ENCODE peak calls at places on chromosomes 5 and 9, in seven cellular contexts. T is GM12892, Y is HCT116, C is stomach, U is sigmoid colon, P is breast epithelium, A is prostate gland. E is an unnamed sample.

GRCh38 chr9:129669141-129669718 is 3.8 kb downstream of the PRRX2 start:
- DNase-seq in A (no peak), U (no peak), Y (no peak), T (no peak), C (no peak), P (no peak), E (no peak)

GRCh38 chr9:98958271-98958989 is 14.7 kb downstream of the COL15A1 start:
- DNase-seq in T (no peak), Y (no peak), A (no peak), C (no peak), P (no peak), U (no peak), E (no peak)

GRCh38 chr9:34589656-34590375 is at the start of gene CNTFR:
- DNase-seq in U (peak; percentile 82), Y (no peak), P (no peak), A (peak; percentile 48), T (no peak), C (no peak), E (peak; percentile 66)

GRCh38 chr9:16633794-16634193 is 236.7 kb downstream of the BNC2 start:
- DNase-seq in C (no peak), Y (no peak), U (no peak), T (no peak), A (no peak), P (no peak), E (no peak)

GRCh38 chr9:134055981-134056461 is 11.8 kb downstream of the BRD3 start:
- DNase-seq in U (peak; percentile 94), P (peak; percentile 72), A (peak; percentile 72), Y (no peak), C (peak; percentile 89), T (no peak), E (peak; percentile 78)

GRCh38 chr9:134323741-134324358 is 2.4 kb upstream of the RXRA start:
- DNase-seq in U (peak; percentile 90), Y (peak; percentile 51), T (no peak), C (peak; percentile 84), A (no peak), P (peak; percentile 86), E (peak; percentile 76)

GRCh38 chr9:110650261-110650660 is 18.3 kb upstream of the MUSK start:
- DNase-seq in T (no peak), U (peak; percentile 67), Y (no peak), P (no peak), A (no peak), C (no peak), E (no peak)

GRCh38 chr5:75009559-75010230 is 42.7 kb downstream of the GCNT4 start:
- DNase-seq in P (no peak), A (no peak), Y (no peak), C (no peak), T (no peak), U (no peak), E (no peak)

GRCh38 chr9:118422513-118422912 is 718.3 kb downstream of the TLR4 start:
- DNase-seq in U (no peak), C (no peak), T (no peak), P (no peak), Y (no peak), A (no peak), E (no peak)

GRCh38 chr9:6354072-6354686 is 26.0 kb downstream of the TPD52L3 start:
- DNase-seq in U (no peak), T (peak; percentile 32), A (no peak), Y (peak; percentile 49), C (no peak), P (no peak), E (no peak)

GRCh38 chr5:127216906-127217675 is 73.5 kb upstream of the MEGF10 start:
- DNase-seq in C (no peak), T (no peak), Y (no peak), P (no peak), U (no peak), A (no peak), E (no peak)

GRCh38 chr5:167797933-167798332 is 493.5 kb upstream of the WWC1 start:
- DNase-seq in C (no peak), U (no peak), Y (no peak), P (no peak), A (no peak), T (no peak), E (no peak)

GRCh38 chr5:131368866-131369265 is 105.0 kb downstream of the CDC42SE2 start:
- DNase-seq in T (no peak), Y (no peak), U (no peak), A (no peak), P (no peak), C (no peak), E (no peak)

GRCh38 chr9:106655966-106656365 is 207.0 kb upstream of the ZNF462 start:
- DNase-seq in A (no peak), P (no peak), U (no peak), T (no peak), Y (no peak), C (no peak), E (no peak)

GRCh38 chr9:4984171-4984570 is 901 bp upstream of the JAK2 start:
- DNase-seq in T (no peak), A (no peak), Y (peak; percentile 19), U (no peak), C (no peak), P (no peak), E (no peak)

GRCh38 chr9:4986291-4986690 is 1.2 kb downstream of the JAK2 start:
- DNase-seq in A (no peak), Y (no peak), U (no peak), P (no peak), T (no peak), C (no peak), E (no peak)

GRCh38 chr9:4983541-4984165 is 1.4 kb upstream of the JAK2 start:
- DNase-seq in C (no peak), Y (no peak), U (no peak), P (no peak), A (no peak), T (no peak), E (no peak)

GRCh38 chr9:4985376-4986266 is 549 bp downstream of the JAK2 start:
- DNase-seq in A (peak; percentile 48), P (no peak), T (no peak), C (peak; percentile 43), Y (peak; percentile 4), U (peak; percentile 74), E (peak; percentile 83)

DNA sequence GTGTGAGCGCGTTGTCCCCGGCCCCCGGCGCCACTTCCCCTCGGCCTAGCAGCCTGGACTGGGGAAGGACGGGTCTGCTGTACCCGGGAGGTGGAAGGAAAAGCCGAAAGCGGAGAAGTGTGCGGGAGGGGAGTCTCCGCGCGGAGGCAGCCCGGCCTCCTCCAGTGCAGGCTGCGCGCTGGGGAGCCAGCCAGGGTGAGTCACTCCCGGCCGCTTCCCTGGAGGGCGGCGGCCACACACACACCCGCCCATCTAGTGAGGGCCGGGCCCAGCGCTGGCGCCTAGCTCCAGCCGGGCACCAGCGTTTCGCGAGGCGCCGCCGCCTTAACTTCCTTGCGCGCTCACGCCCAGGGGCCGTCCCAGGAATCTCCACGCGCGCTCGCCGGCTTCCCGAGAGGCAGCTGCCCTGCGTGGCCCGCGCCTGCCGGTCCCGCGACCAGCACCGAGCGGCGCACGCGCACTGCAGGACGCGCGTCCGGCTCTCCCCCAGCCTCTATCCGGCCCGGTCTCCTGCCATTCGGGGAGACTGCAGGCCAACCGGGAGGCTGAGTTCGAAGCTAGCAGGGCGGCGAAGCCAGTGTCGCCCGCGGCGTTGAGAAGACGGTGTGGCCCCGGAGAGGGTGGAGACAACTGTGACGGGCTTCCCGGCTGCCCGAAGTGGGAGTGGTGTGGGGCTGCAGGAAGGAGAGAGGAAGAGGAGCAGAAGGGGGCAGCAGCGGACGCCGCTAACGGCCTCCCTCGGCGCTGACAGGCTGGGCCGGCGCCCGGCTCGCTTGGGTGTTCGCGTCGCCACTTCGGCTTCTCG is at the start of gene JAK2:
- DNase-seq in Y (peak; percentile 80), T (peak; percentile 52), U (peak; percentile 96), A (peak; percentile 89), P (peak; percentile 90), C (peak; percentile 90), E (peak; percentile 97)
- TF ChIP-seq POLR2AphosphoS5 in Y (peak; percentile 74), T (peak; percentile 90), U (peak; percentile 76), A (peak; percentile 59), P (peak; percentile 59), C (peak; percentile 59), E (peak; percentile 97)

GRCh38 chr5:141841376-141841775 is 36.8 kb downstream of the PCDH1 start:
- DNase-seq in Y (no peak), T (no peak), P (no peak), C (peak; percentile 89), A (peak; percentile 25), U (no peak), E (no peak)
- TF ChIP-seq POLR2A in Y (no peak), T (no peak), P (no peak), C (no peak), A (no peak), U (no peak), E (no peak)

GRCh38 chr9:977361-978116 is 1.1 kb downstream of the DMRT3 start:
- DNase-seq in Y (no peak), P (no peak), C (no peak), A (no peak), T (no peak), U (no peak), E (no peak)
- TF ChIP-seq POLR2AphosphoS5 in Y (no peak), P (no peak), C (no peak), A (no peak), T (no peak), U (no peak), E (no peak)

GRCh38 chr5:107671742-107672211 is 1.0 kb upstream of the EFNA5 start:
- DNase-seq in P (peak; percentile 31), U (no peak), C (no peak), Y (peak; percentile 47), A (no peak), T (peak; percentile 4), E (no peak)

GRCh38 chr5:107673106-107673367 is 2.3 kb upstream of the EFNA5 start:
- DNase-seq in P (no peak), A (no peak), U (no peak), Y (no peak), C (no peak), T (peak; percentile 5), E (no peak)

GRCh38 chr5:107673368-107674136 is 2.8 kb upstream of the EFNA5 start:
- DNase-seq in P (peak; percentile 78), C (peak; percentile 88), Y (peak; percentile 86), U (peak; percentile 92), A (peak; percentile 85), T (peak; percentile 56), E (peak; percentile 90)

GRCh38 chr5:107670927-107671741 is at the start of gene EFNA5:
- DNase-seq in C (peak; percentile 46), U (peak; percentile 77), T (peak; percentile 24), Y (peak; percentile 26), P (peak; percentile 31), A (peak; percentile 20), E (peak; percentile 75)

DNA sequence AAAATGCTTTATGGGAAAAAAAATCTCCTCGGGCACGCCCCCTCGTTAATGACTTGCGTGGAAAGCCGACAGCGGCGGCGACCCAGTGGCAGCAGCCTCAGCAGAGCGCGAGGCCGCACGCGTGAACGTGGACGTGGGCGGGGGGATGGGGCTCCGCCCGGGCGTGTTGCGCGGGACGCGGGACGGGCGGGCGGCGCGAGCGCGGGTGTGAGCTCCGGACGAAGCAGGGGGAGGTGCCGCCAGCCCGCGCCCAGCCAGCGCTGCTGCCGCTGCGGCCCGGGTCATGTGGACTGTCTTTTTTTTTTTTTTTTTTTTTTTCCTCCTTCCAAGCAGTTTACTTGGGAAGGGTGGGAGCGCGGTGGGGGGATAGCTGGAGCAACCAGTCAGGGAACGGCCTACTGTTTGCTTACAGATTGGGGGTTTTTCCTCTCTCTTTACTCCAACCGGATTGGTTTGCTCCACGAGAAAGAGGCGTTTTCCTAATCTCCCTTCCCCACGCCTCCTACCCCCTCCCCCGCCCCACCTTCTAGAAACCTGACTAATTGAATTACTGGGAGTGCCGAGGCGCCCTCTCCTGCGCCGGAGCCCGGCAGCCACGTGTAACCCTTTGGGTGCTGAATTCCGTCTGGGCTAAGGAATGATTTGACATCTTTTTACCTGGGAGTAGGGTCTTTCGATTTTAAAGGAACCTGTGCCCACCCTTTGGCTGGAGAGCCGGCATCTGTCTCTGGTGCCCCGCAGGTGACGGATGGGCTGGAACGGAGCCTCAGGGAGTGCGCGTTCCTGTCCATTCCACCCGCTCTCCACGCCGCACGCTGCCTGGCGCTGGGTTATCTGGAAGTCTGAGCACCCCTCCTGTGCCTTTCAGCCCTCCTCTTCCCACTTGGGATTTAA is 1.7 kb upstream of the EFNA5 start:
- DNase-seq in T (peak; percentile 31), A (peak; percentile 89), P (peak; percentile 85), Y (peak; percentile 88), U (peak; percentile 93), C (peak; percentile 85), E (peak; percentile 78)
- TF ChIP-seq POLR2A in T (no peak), A (peak; percentile 33), P (no peak), Y (no peak), U (no peak), C (no peak), E (no peak)